ENCODE peak calls at places on chromosomes 7 and 10, in four cellular contexts. V, U, G and T are unnamed samples. For H3K79me2, the result is how much of the 10 kb centered on the place peaks cover.

GRCh38 chr7:102891693-102892261 is 21.0 kb upstream of the LRRC17 start:
- DNase-seq in V (no peak), U (no peak), G (peak), T (peak)

GRCh38 chr10:59817806-59818205 is 64.6 kb upstream of the MRLN start:
- DNase-seq in V (no peak), U (no peak), G (peak), T (peak)

GRCh38 chr10:75233444-75234016 is 2.2 kb downstream of the COMTD1 start:
- DNase-seq in V (no peak), U (no peak), G (no peak), T (peak)

GRCh38 chr7:128963327-128963757 is 25.6 kb downstream of the IRF5 start:
- DNase-seq in V (no peak), U (no peak), G (peak), T (peak)

GRCh38 chr7:151503902-151504714 is 15.6 kb downstream of the RHEB start:
- DNase-seq in V (no peak), U (peak), G (peak), T (no peak)

GRCh38 chr7:84105582-84105981 is 89.0 kb downstream of the SEMA3A start:
- DNase-seq in V (no peak), U (no peak), G (peak), T (no peak)

GRCh38 chr10:27783660-27784059 is 38.0 kb upstream of the MKX start:
- DNase-seq in V (peak), U (peak), G (peak), T (peak)

GRCh38 chr10:62708569-62708968 is 96.0 kb upstream of the ADO start:
- DNase-seq in V (no peak), U (no peak), G (no peak), T (no peak)

GRCh38 chr10:533611-534566 is 155.6 kb downstream of the DIP2C start:
- DNase-seq in V (no peak), U (no peak), G (no peak), T (peak)

GRCh38 chr7:82175319-82175718 is 268.3 kb downstream of the CACNA2D1 start:
- DNase-seq in V (no peak), U (no peak), G (no peak), T (no peak)

GRCh38 chr10:46229144-46229563 is 57.6 kb upstream of the ANTXRL start:
- DNase-seq in V (peak), U (peak), G (no peak), T (no peak)

GRCh38 chr10:44854693-44855350 is 56.3 kb upstream of the TMEM72 start:
- DNase-seq in V (no peak), U (no peak), G (peak), T (no peak)

GRCh38 chr10:21203473-21204107 is 306.5 kb upstream of the NEBL start:
- DNase-seq in V (no peak), U (no peak), G (no peak), T (peak)

GRCh38 chr10:43369921-43370320 is 1.5 kb upstream of the FXYD4 start:
- DNase-seq in V (no peak), U (no peak), G (no peak), T (no peak)

GRCh38 chr10:114708717-114709352 is 50.8 kb upstream of the ABLIM1 start:
- DNase-seq in V (peak), U (peak), G (peak), T (peak)

GRCh38 chr7:156115582-156115981 is 303.3 kb upstream of the SHH start:
- DNase-seq in V (no peak), U (no peak), G (no peak), T (no peak)

GRCh38 chr10:69057951-69058297 is 30.0 kb upstream of the SRGN start:
- DNase-seq in V (no peak), U (no peak), G (peak), T (peak)

GRCh38 chr10:78756604-78757442 is 311.9 kb upstream of the ZMIZ1 start:
- DNase-seq in V (no peak), U (peak), G (peak), T (peak)

GRCh38 chr10:78889536-78890063 is 179.2 kb upstream of the ZMIZ1 start:
- DNase-seq in V (no peak), U (no peak), G (no peak), T (no peak)

GRCh38 chr10:132572545-132572937 is 35.0 kb downstream of the INPP5A start:
- DNase-seq in V (no peak), U (no peak), G (peak), T (no peak)

GRCh38 chr10:132570265-132570664 is 32.7 kb downstream of the INPP5A start:
- DNase-seq in V (no peak), U (no peak), G (no peak), T (no peak)

GRCh38 chr10:132570771-132571564 is 33.4 kb downstream of the INPP5A start:
- DNase-seq in V (no peak), U (no peak), G (no peak), T (no peak)

GRCh38 chr10:132574288-132574687 is 36.7 kb downstream of the INPP5A start:
- DNase-seq in V (no peak), U (no peak), G (no peak), T (no peak)

GRCh38 chr10:132571565-132572544 is 34.3 kb downstream of the INPP5A start:
- DNase-seq in V (peak), U (peak), G (peak), T (peak)
- H3K4me2 ChIP-seq in V (peak), U (peak), G (peak), T (peak)

GRCh38 chr10:80504897-80505465 is 32.7 kb upstream of the SH2D4B start:
- DNase-seq in V (no peak), U (no peak), G (no peak), T (peak)
- H3K79me2 ChIP-seq in V (under half), U (half or more), G (under half), T (under half)

GRCh38 chr7:107856806-107857540 is 34.0 kb upstream of the DLD start:
- DNase-seq in V (no peak), U (peak), G (peak), T (no peak)
- H3K4me2 ChIP-seq in V (no peak), U (peak), G (no peak), T (no peak)

DNA sequence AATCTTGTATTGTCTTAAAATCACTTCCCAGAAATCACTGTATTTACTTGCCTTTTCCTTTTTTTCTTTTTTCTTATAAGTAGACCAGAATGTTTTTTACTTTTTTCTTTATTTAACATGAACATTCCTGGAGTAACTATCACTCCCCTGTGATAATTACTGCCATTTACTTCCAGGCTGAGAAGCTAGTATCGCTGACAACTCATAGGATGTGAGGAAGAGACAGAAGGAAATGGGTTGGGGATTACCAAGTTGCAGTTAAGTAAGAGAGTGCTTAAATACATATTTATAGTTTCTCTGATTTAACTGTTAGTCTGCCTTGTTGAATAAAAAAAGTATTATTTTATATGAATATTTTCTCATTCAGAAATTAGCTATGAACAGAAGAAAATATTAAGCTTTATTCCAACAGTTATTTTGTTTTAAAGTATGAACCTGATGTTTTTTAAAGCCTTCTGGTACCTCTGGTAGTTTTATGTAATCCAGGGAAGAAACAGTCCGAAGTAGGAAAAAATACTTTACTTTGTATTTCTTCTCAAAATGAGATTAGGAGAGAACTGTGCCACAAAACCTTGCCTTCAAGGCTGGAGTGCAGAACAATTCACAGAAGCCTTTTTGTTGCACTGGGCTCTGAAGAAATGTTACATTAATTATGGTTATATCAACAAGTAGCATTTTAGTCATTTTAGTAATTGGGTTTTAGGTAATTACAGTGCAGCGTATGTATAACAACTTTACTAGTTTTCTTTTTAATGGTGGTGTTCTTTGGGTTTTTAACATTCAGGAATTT is 72.8 kb downstream of the SHOC2 start:
- DNase-seq in V (no peak), U (no peak), G (peak), T (peak)
- H3K79me2 ChIP-seq in V (under half), U (under half), G (under half), T (under half)

DNA sequence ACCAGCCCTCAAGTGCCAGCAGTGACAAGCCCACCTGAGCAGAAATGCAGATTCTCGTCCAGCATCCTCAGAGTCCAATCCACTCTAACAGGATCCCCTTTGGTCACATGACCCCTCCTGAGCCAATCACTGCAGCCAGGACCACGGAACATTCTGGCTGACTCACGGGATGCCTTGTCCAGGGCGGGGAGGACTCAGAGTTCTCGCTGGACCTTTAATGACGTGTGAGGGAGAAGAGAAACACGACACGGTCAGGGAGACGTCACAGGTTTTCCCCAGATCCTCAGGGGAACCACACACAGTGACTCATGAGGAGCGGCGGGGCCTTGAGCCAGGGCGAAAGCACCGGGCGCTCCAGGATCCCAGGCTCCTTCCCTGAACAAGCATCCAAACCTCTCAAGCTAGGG is 155.7 kb downstream of the PTPRN2 start:
- DNase-seq in V (no peak), U (peak), G (peak), T (peak)
- H3K4me2 ChIP-seq in V (no peak), U (peak), G (no peak), T (no peak)

GRCh38 chr10:48470115-48470892 is 134.6 kb downstream of the ARHGAP22 start:
- DNase-seq in V (peak), U (no peak), G (peak), T (no peak)
- H3K79me2 ChIP-seq in V (under half), U (under half), G (under half), T (half or more)

GRCh38 chr7:37201003-37201875 is 247.4 kb downstream of the ELMO1 start:
- DNase-seq in V (peak), U (peak), G (peak), T (peak)
- H3K4me2 ChIP-seq in V (no peak), U (peak), G (no peak), T (no peak)

GRCh38 chr10:5900247-5900646 is 10.2 kb downstream of the FBH1 start:
- DNase-seq in V (no peak), U (no peak), G (no peak), T (no peak)
- H3K79me2 ChIP-seq in V (half or more), U (under half), G (under half), T (half or more)

GRCh38 chr7:131357282-131357880 is 29.7 kb downstream of the MKLN1 start:
- DNase-seq in V (no peak), U (no peak), G (peak), T (no peak)
- H3K4me2 ChIP-seq in V (no peak), U (no peak), G (no peak), T (no peak)

GRCh38 chr10:117542706-117543244 is at the start of gene EMX2:
- DNase-seq in V (peak), U (no peak), G (no peak), T (no peak)

GRCh38 chr10:117544729-117545140 is 2.2 kb downstream of the EMX2 start:
- DNase-seq in V (peak), U (no peak), G (no peak), T (peak)

GRCh38 chr10:117543245-117543998 is 876 bp downstream of the EMX2 start:
- DNase-seq in V (peak), U (no peak), G (no peak), T (peak)

GRCh38 chr10:117545141-117546019 is 2.8 kb downstream of the EMX2 start:
- DNase-seq in V (peak), U (no peak), G (no peak), T (peak)

DNA sequence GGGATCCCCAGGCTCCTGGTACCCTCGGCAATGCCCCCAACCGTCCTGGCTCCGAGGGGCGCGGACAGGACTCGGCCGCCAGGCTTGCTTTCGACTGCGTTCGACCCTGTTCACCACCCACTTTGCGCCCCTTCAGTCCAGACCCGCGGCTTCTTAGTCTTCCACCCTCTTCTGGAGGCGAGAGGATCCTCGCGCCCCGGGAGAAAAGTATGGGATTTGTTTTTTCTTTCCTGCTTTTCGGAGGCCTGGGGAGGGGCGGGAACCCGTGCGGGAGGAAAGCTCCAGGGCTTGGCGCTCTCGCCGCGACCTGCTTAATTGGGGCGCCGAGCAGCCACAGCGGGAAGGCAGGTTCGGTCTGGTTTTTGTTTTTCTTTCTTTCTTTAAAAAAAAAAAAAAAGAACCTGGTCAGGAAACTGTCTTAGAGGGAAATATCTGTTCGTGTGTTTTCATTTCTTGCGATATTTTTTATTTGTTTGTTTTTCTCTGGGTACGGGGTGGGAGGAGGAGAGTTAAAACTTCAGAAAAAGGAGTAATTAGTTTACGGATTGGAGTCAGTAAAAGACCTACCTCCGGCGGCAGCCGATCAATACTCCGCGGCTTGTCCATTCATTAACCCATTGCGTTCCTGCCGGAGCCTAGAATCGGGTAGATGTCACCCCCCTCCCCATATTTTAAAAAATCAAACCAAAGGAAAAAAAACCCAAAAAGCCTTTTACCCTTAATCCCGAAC is 1.6 kb downstream of the EMX2 start:
- DNase-seq in V (peak), U (no peak), G (no peak), T (peak)
- H3K79me2 ChIP-seq in V (under half), U (under half), G (under half), T (under half)